ENCODE peak calls at places on chromosome 1, in seven cellular contexts. One of them, this sample, is unnamed.
A peak's percentile ranks its signal among the peaks of the same experiment; 100 is the strongest.

GRCh38 chr1:84634536-84635205 is 55.6 kb downstream of the SSX2IP start:
- DNase-seq in NCI-H460: no peak
- DNase-seq in activated T-helper 1 cell treated with Interleukin-2 at 50 U/mL for 16 hours: no peak
- DNase-seq in stimulated activated CD8-positive, alpha-beta memory T cell treated with anti-CD3 and anti-CD28 coated beads, Interleukin-15, amount 100 ng/mL, for 4 hours: no peak
- DNase-seq in AML-193: no peak
- DNase-seq in kidney tubule cell: peak; percentile 93
- DNase-seq in iris pigment epithelial cell: peak; percentile 11
- DNase-seq in this sample: no peak

GRCh38 chr1:67850151-67850551 is 16.9 kb upstream of the GNG12 start:
- DNase-seq in stimulated activated CD8-positive, alpha-beta memory T cell treated with anti-CD3 and anti-CD28 coated beads, Interleukin-15, amount 100 ng/mL, for 4 hours: no peak
- DNase-seq in NCI-H460: peak; percentile 41
- DNase-seq in kidney tubule cell: peak; percentile 66
- DNase-seq in AML-193: peak; percentile 10
- DNase-seq in activated T-helper 1 cell treated with Interleukin-2 at 50 U/mL for 16 hours: no peak
- DNase-seq in iris pigment epithelial cell: peak; percentile 54
- DNase-seq in this sample: no peak

GRCh38 chr1:64536217-64536835 is 66.4 kb downstream of the CACHD1 start:
- DNase-seq in iris pigment epithelial cell: no peak
- DNase-seq in kidney tubule cell: peak; percentile 59
- DNase-seq in activated T-helper 1 cell treated with Interleukin-2 at 50 U/mL for 16 hours: no peak
- DNase-seq in NCI-H460: no peak
- DNase-seq in stimulated activated CD8-positive, alpha-beta memory T cell treated with anti-CD3 and anti-CD28 coated beads, Interleukin-15, amount 100 ng/mL, for 4 hours: no peak
- DNase-seq in AML-193: no peak
- DNase-seq in this sample: no peak

GRCh38 chr1:184322253-184322652 is 64.6 kb upstream of the C1orf21 start:
- DNase-seq in AML-193: no peak
- DNase-seq in NCI-H460: no peak
- DNase-seq in kidney tubule cell: no peak
- DNase-seq in iris pigment epithelial cell: no peak
- DNase-seq in stimulated activated CD8-positive, alpha-beta memory T cell treated with anti-CD3 and anti-CD28 coated beads, Interleukin-15, amount 100 ng/mL, for 4 hours: no peak
- DNase-seq in activated T-helper 1 cell treated with Interleukin-2 at 50 U/mL for 16 hours: no peak
- DNase-seq in this sample: no peak

GRCh38 chr1:19209439-19209989 is 552 bp downstream of the UBR4 start:
- DNase-seq in AML-193: peak; percentile 18
- DNase-seq in activated T-helper 1 cell treated with Interleukin-2 at 50 U/mL for 16 hours: no peak
- DNase-seq in iris pigment epithelial cell: peak; percentile 74
- DNase-seq in NCI-H460: no peak
- DNase-seq in kidney tubule cell: peak; percentile 47
- DNase-seq in stimulated activated CD8-positive, alpha-beta memory T cell treated with anti-CD3 and anti-CD28 coated beads, Interleukin-15, amount 100 ng/mL, for 4 hours: peak; percentile 18
- DNase-seq in this sample: peak; percentile 17

GRCh38 chr1:83024251-83024767 is 974.6 kb downstream of the TTLL7 start:
- DNase-seq in iris pigment epithelial cell: no peak
- DNase-seq in activated T-helper 1 cell treated with Interleukin-2 at 50 U/mL for 16 hours: no peak
- DNase-seq in AML-193: no peak
- DNase-seq in stimulated activated CD8-positive, alpha-beta memory T cell treated with anti-CD3 and anti-CD28 coated beads, Interleukin-15, amount 100 ng/mL, for 4 hours: no peak
- DNase-seq in kidney tubule cell: no peak
- DNase-seq in NCI-H460: no peak
- DNase-seq in this sample: no peak

GRCh38 chr1:151539321-151540020 is 638 bp upstream of the TUFT1 start:
- DNase-seq in AML-193: peak; percentile 47
- DNase-seq in iris pigment epithelial cell: peak; percentile 96
- DNase-seq in activated T-helper 1 cell treated with Interleukin-2 at 50 U/mL for 16 hours: no peak
- DNase-seq in NCI-H460: peak; percentile 45
- DNase-seq in stimulated activated CD8-positive, alpha-beta memory T cell treated with anti-CD3 and anti-CD28 coated beads, Interleukin-15, amount 100 ng/mL, for 4 hours: no peak
- DNase-seq in kidney tubule cell: peak; percentile 100
- DNase-seq in this sample: no peak

GRCh38 chr1:156805766-156806511 is 10.7 kb downstream of the SH2D2A start:
- DNase-seq in NCI-H460: no peak
- DNase-seq in activated T-helper 1 cell treated with Interleukin-2 at 50 U/mL for 16 hours: no peak
- DNase-seq in AML-193: no peak
- DNase-seq in iris pigment epithelial cell: peak; percentile 75
- DNase-seq in stimulated activated CD8-positive, alpha-beta memory T cell treated with anti-CD3 and anti-CD28 coated beads, Interleukin-15, amount 100 ng/mL, for 4 hours: no peak
- DNase-seq in kidney tubule cell: no peak
- DNase-seq in this sample: no peak

GRCh38 chr1:58934711-58935110 is 150.9 kb upstream of the JUN start:
- DNase-seq in AML-193: no peak
- DNase-seq in stimulated activated CD8-positive, alpha-beta memory T cell treated with anti-CD3 and anti-CD28 coated beads, Interleukin-15, amount 100 ng/mL, for 4 hours: no peak
- DNase-seq in activated T-helper 1 cell treated with Interleukin-2 at 50 U/mL for 16 hours: no peak
- DNase-seq in kidney tubule cell: no peak
- DNase-seq in NCI-H460: no peak
- DNase-seq in iris pigment epithelial cell: no peak
- DNase-seq in this sample: no peak

GRCh38 chr1:201703646-201704438 is 125.1 kb upstream of the IPO9 start:
- DNase-seq in kidney tubule cell: peak; percentile 82
- DNase-seq in AML-193: peak; percentile 32
- DNase-seq in NCI-H460: peak; percentile 79
- DNase-seq in stimulated activated CD8-positive, alpha-beta memory T cell treated with anti-CD3 and anti-CD28 coated beads, Interleukin-15, amount 100 ng/mL, for 4 hours: peak; percentile 12
- DNase-seq in iris pigment epithelial cell: peak; percentile 73
- DNase-seq in activated T-helper 1 cell treated with Interleukin-2 at 50 U/mL for 16 hours: peak; percentile 37
- DNase-seq in this sample: peak; percentile 34

GRCh38 chr1:26758358-26758757 is 29.4 kb upstream of the PIGV start:
- DNase-seq in iris pigment epithelial cell: no peak
- DNase-seq in NCI-H460: no peak
- DNase-seq in AML-193: no peak
- DNase-seq in kidney tubule cell: no peak
- DNase-seq in stimulated activated CD8-positive, alpha-beta memory T cell treated with anti-CD3 and anti-CD28 coated beads, Interleukin-15, amount 100 ng/mL, for 4 hours: no peak
- DNase-seq in activated T-helper 1 cell treated with Interleukin-2 at 50 U/mL for 16 hours: no peak
- DNase-seq in this sample: no peak

GRCh38 chr1:226625326-226625725 is 76.8 kb downstream of the STUM start:
- DNase-seq in NCI-H460: no peak
- DNase-seq in AML-193: no peak
- DNase-seq in iris pigment epithelial cell: no peak
- DNase-seq in kidney tubule cell: no peak
- DNase-seq in stimulated activated CD8-positive, alpha-beta memory T cell treated with anti-CD3 and anti-CD28 coated beads, Interleukin-15, amount 100 ng/mL, for 4 hours: no peak
- DNase-seq in activated T-helper 1 cell treated with Interleukin-2 at 50 U/mL for 16 hours: no peak
- DNase-seq in this sample: no peak

GRCh38 chr1:90964444-90965035 is 57.3 kb downstream of the ZNF644 start:
- DNase-seq in activated T-helper 1 cell treated with Interleukin-2 at 50 U/mL for 16 hours: no peak
- DNase-seq in iris pigment epithelial cell: peak; percentile 17
- DNase-seq in AML-193: no peak
- DNase-seq in stimulated activated CD8-positive, alpha-beta memory T cell treated with anti-CD3 and anti-CD28 coated beads, Interleukin-15, amount 100 ng/mL, for 4 hours: no peak
- DNase-seq in NCI-H460: peak; percentile 5
- DNase-seq in kidney tubule cell: peak; percentile 29
- DNase-seq in this sample: no peak

GRCh38 chr1:175154595-175155472 is 37.7 kb downstream of the KIAA0040 start:
- DNase-seq in activated T-helper 1 cell treated with Interleukin-2 at 50 U/mL for 16 hours: peak; percentile 60
- DNase-seq in AML-193: peak; percentile 42
- DNase-seq in stimulated activated CD8-positive, alpha-beta memory T cell treated with anti-CD3 and anti-CD28 coated beads, Interleukin-15, amount 100 ng/mL, for 4 hours: peak; percentile 52
- DNase-seq in kidney tubule cell: peak; percentile 57
- DNase-seq in iris pigment epithelial cell: peak; percentile 28
- DNase-seq in NCI-H460: peak; percentile 67
- DNase-seq in this sample: peak; percentile 69

GRCh38 chr1:174652496-174653280 is 204.9 kb downstream of the GPR52 start:
- DNase-seq in iris pigment epithelial cell: no peak
- DNase-seq in kidney tubule cell: no peak
- DNase-seq in NCI-H460: no peak
- DNase-seq in stimulated activated CD8-positive, alpha-beta memory T cell treated with anti-CD3 and anti-CD28 coated beads, Interleukin-15, amount 100 ng/mL, for 4 hours: no peak
- DNase-seq in activated T-helper 1 cell treated with Interleukin-2 at 50 U/mL for 16 hours: no peak
- DNase-seq in AML-193: no peak
- DNase-seq in this sample: no peak

GRCh38 chr1:41341365-41341683 is 19.9 kb upstream of the FOXO6 start:
- DNase-seq in AML-193: no peak
- DNase-seq in iris pigment epithelial cell: no peak
- DNase-seq in activated T-helper 1 cell treated with Interleukin-2 at 50 U/mL for 16 hours: no peak
- DNase-seq in stimulated activated CD8-positive, alpha-beta memory T cell treated with anti-CD3 and anti-CD28 coated beads, Interleukin-15, amount 100 ng/mL, for 4 hours: no peak
- DNase-seq in kidney tubule cell: no peak
- DNase-seq in NCI-H460: no peak
- DNase-seq in this sample: no peak

GRCh38 chr1:64561993-64562392 is 92.1 kb downstream of the CACHD1 start:
- DNase-seq in AML-193: no peak
- DNase-seq in activated T-helper 1 cell treated with Interleukin-2 at 50 U/mL for 16 hours: no peak
- DNase-seq in iris pigment epithelial cell: no peak
- DNase-seq in NCI-H460: no peak
- DNase-seq in kidney tubule cell: no peak
- DNase-seq in stimulated activated CD8-positive, alpha-beta memory T cell treated with anti-CD3 and anti-CD28 coated beads, Interleukin-15, amount 100 ng/mL, for 4 hours: no peak
- DNase-seq in this sample: no peak